ENCODE peak calls at places on chromosome 12, in four cellular contexts. One of them, this sample, is unnamed.

GRCh38 chr12:77179515-77179914 is 114.1 kb upstream of the E2F7 start:
- DNase-seq in pancreas: no peak
- DNase-seq in tibial nerve: no peak
- DNase-seq in stomach: no peak
- DNase-seq in this sample: no peak

GRCh38 chr12:11787921-11788849 is 138.7 kb downstream of the ETV6 start:
- DNase-seq in stomach: no peak
- DNase-seq in pancreas: no peak
- DNase-seq in tibial nerve: no peak
- DNase-seq in this sample: no peak

GRCh38 chr12:53500119-53500775 is 836 bp upstream of the TARBP2 start:
- DNase-seq in stomach: peak
- DNase-seq in tibial nerve: peak
- DNase-seq in pancreas: peak
- DNase-seq in this sample: no peak

GRCh38 chr12:68825569-68826217 is 17.7 kb downstream of the MDM2 start:
- DNase-seq in pancreas: no peak
- DNase-seq in tibial nerve: no peak
- DNase-seq in stomach: no peak
- DNase-seq in this sample: no peak

GRCh38 chr12:59164991-59165718 is 244.9 kb upstream of the LRIG3 start:
- DNase-seq in stomach: no peak
- DNase-seq in pancreas: no peak
- DNase-seq in tibial nerve: no peak
- DNase-seq in this sample: peak

GRCh38 chr12:113214938-113215400 is 6.3 kb upstream of the TPCN1 start:
- DNase-seq in tibial nerve: peak
- DNase-seq in pancreas: no peak
- DNase-seq in stomach: no peak
- DNase-seq in this sample: peak

GRCh38 chr12:101793401-101793800 is 37.4 kb downstream of the GNPTAB start:
- DNase-seq in pancreas: no peak
- DNase-seq in tibial nerve: no peak
- DNase-seq in stomach: no peak
- DNase-seq in this sample: no peak

GRCh38 chr12:63040526-63041220 is 105.7 kb upstream of the PPM1H start:
- DNase-seq in pancreas: no peak
- DNase-seq in tibial nerve: no peak
- DNase-seq in stomach: no peak
- DNase-seq in this sample: no peak

GRCh38 chr12:64781374-64782029 is 22.3 kb upstream of the GNS start:
- DNase-seq in tibial nerve: no peak
- DNase-seq in stomach: peak
- DNase-seq in pancreas: peak
- DNase-seq in this sample: no peak

GRCh38 chr12:14635776-14636175 is 60.6 kb downstream of the GUCY2C start:
- DNase-seq in stomach: no peak
- DNase-seq in pancreas: no peak
- DNase-seq in tibial nerve: no peak
- DNase-seq in this sample: no peak

GRCh38 chr12:99009654-99010296 is 364.7 kb downstream of the APAF1 start:
- DNase-seq in stomach: no peak
- DNase-seq in tibial nerve: no peak
- DNase-seq in pancreas: no peak
- DNase-seq in this sample: no peak

GRCh38 chr12:52245259-52245961 is 12.4 kb downstream of the KRT7 start:
- DNase-seq in pancreas: peak
- DNase-seq in tibial nerve: no peak
- DNase-seq in stomach: no peak
- DNase-seq in this sample: no peak

GRCh38 chr12:120224304-120225199 is 23.6 kb upstream of the RPLP0 start:
- DNase-seq in pancreas: peak
- DNase-seq in tibial nerve: no peak
- DNase-seq in stomach: peak
- DNase-seq in this sample: no peak

GRCh38 chr12:110600254-110600653 is 13.7 kb upstream of the TCTN1 start:
- DNase-seq in pancreas: no peak
- DNase-seq in tibial nerve: no peak
- DNase-seq in stomach: no peak
- DNase-seq in this sample: no peak
- TF ChIP-seq CTCF in pancreas: no peak
- TF ChIP-seq CTCF in tibial nerve: peak
- TF ChIP-seq CTCF in stomach: no peak
- TF ChIP-seq CTCF in this sample: peak

GRCh38 chr12:49582201-49582600 is 14.3 kb upstream of the MCRS1 start:
- DNase-seq in stomach: no peak
- DNase-seq in tibial nerve: no peak
- DNase-seq in pancreas: no peak
- DNase-seq in this sample: no peak

GRCh38 chr12:49580572-49581535 is 12.9 kb upstream of the MCRS1 start:
- DNase-seq in stomach: peak
- DNase-seq in pancreas: peak
- DNase-seq in tibial nerve: peak
- DNase-seq in this sample: peak

GRCh38 chr12:49585477-49586445 is 17.8 kb upstream of the MCRS1 start:
- DNase-seq in tibial nerve: no peak
- DNase-seq in stomach: no peak
- DNase-seq in pancreas: no peak
- DNase-seq in this sample: no peak

GRCh38 chr12:49582840-49583239 is 14.9 kb upstream of the MCRS1 start:
- DNase-seq in tibial nerve: no peak
- DNase-seq in pancreas: no peak
- DNase-seq in stomach: no peak
- DNase-seq in this sample: no peak

GRCh38 chr12:49583361-49584094 is 15.6 kb upstream of the MCRS1 start:
- DNase-seq in pancreas: no peak
- DNase-seq in stomach: no peak
- DNase-seq in tibial nerve: no peak
- DNase-seq in this sample: no peak
- H3K4me3 ChIP-seq in pancreas: no peak
- H3K4me3 ChIP-seq in stomach: no peak
- H3K4me3 ChIP-seq in tibial nerve: no peak
- H3K4me3 ChIP-seq in this sample: no peak

DNA sequence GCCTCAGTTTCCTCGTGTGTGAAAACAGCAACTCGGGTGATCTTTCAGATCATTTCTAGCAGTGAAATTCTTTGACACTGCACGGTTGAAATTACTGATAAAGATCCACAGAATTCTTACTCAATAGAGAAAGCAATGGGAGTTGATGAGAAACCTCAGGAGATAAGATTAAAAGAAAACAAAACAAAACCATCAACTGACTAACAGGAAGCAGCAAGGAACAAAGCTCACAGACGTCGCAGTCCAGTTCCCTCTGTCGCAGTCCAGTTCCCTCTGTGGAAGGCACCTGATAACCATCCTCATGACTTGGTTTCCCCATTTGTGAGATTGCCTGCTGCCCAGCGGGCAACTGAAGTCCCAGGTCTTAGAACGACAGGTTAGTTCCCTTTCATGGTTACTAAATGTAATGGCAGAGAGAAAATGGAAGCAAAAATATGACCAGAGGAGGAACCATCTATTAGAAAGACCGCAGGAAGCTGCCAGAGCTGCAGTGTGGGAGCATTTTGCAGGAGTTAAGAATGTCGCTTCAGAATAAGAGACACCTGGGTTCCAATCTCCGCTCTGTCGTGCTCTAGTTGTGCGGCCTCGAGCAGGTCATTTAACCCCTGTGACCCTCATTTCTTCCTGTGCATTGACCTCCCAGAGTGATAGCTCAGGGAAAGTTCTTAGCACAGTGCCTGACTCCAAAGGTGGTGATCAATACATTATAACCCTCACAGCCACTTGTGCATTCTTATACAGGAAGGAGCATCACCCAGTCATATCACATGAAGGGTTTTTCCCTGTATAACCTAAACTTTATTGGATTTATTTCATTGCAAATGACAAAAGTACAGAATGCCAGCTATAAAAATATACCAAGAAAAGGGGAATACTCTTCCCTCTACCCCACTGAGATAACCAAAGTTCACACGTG is 5.1 kb upstream of the MED13L start:
- DNase-seq in pancreas: no peak
- DNase-seq in tibial nerve: no peak
- DNase-seq in stomach: no peak
- DNase-seq in this sample: no peak
- H3K27ac ChIP-seq in pancreas: no peak
- H3K27ac ChIP-seq in tibial nerve: no peak
- H3K27ac ChIP-seq in stomach: no peak
- H3K27ac ChIP-seq in this sample: no peak

DNA sequence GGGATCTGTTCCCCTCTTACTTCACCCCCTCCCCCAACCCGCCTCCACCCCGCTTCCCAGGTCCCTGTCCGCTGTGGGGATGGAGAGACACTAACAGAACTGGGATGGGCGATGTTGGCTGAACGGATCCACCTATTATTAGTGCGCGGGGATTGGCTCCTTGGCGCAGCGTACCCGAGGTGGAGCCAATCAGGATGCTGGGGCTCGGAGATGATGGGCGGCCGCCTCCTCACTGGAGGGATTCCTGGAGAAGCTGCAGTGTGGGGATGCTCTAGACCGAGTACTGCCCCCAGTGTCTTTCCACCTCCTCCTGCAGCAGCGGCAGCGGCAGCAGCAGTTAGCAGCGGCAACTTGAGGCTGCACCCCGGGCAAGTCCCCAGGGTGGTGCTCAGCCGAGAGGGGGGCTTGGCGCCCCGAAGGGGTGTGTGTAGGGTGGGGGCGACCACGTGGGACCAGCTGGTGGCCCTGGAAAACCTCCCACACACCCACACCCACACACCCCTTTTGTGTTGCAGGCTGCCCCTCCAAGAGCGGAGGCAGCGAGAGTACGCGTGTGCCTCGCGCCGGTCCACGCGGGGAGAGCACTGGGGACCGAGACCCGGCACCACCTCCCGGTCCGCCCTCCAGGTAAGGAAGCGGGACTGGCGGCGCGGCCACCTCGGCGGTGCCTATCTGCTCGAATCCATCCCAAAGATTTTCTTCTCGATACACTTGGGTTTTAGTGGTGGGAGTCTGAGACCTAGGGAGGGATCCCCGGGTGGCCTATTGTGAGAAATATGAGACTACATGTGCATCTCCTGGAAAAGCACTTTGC is at the start of gene SYT1:
- DNase-seq in stomach: no peak
- DNase-seq in pancreas: no peak
- DNase-seq in tibial nerve: peak
- DNase-seq in this sample: peak
- TF ChIP-seq CTCF in stomach: no peak
- TF ChIP-seq CTCF in pancreas: no peak
- TF ChIP-seq CTCF in tibial nerve: no peak
- TF ChIP-seq CTCF in this sample: no peak

GRCh38 chr12:32134144-32134888 is 27.7 kb downstream of the BICD1 start:
- DNase-seq in tibial nerve: no peak
- DNase-seq in stomach: no peak
- DNase-seq in pancreas: no peak
- DNase-seq in this sample: no peak
- H3K4me3 ChIP-seq in tibial nerve: no peak
- H3K4me3 ChIP-seq in stomach: no peak
- H3K4me3 ChIP-seq in pancreas: no peak
- H3K4me3 ChIP-seq in this sample: no peak

This sample was measured in AG04450.